ENCODE peak calls at places on chromosomes 13 and 19, in seven cellular contexts. Z is H1, W is PC-9, X is mammary epithelial cell, O is SK-N-SH, C is K562, Q is endothelial cell of umbilical vein. A is an unnamed sample. For H4K20me1, the result is how much of the 10 kb centered on the place peaks cover.

GRCh38 chr13:64912141-64912540 is 2318.0 kb downstream of the PCDH9 start:
- DNase-seq in Z (no peak), W (no peak), X (peak), O (no peak), C (no peak), Q (peak), A (no peak)

GRCh38 chr19:44644391-44645016 is 794 bp downstream of the PVR start:
- DNase-seq in Z (peak), W (peak), X (peak), O (peak), C (peak), Q (peak), A (peak)

GRCh38 chr19:53102701-53103140 is 501 bp downstream of the ZNF160 start:
- DNase-seq in Z (no peak), W (peak), X (peak), O (peak), C (no peak), Q (peak), A (peak)

GRCh38 chr19:16698914-16699313 is 20.7 kb upstream of the NWD1 start:
- DNase-seq in Z (no peak), W (no peak), X (no peak), O (peak), C (no peak), Q (no peak), A (no peak)

GRCh38 chr13:113080361-113080831 is 25.2 kb upstream of the F7 start:
- DNase-seq in Z (no peak), W (no peak), X (no peak), O (no peak), C (no peak), Q (no peak), A (no peak)

GRCh38 chr13:51687928-51688714 is 103.9 kb downstream of the WDFY2 start:
- DNase-seq in Z (no peak), W (no peak), X (no peak), O (peak), C (no peak), Q (no peak), A (no peak)

GRCh38 chr13:93721483-93721882 is 494.9 kb downstream of the GPC6 start:
- DNase-seq in Z (no peak), W (no peak), X (no peak), O (no peak), C (no peak), Q (no peak), A (no peak)

GRCh38 chr13:33218020-33218419 is 67.5 kb downstream of the STARD13 start:
- DNase-seq in Z (no peak), W (peak), X (peak), O (no peak), C (no peak), Q (no peak), A (no peak)

GRCh38 chr13:114067381-114067885 is 65.0 kb downstream of the RASA3 start:
- DNase-seq in Z (no peak), W (no peak), X (peak), O (no peak), C (no peak), Q (no peak), A (peak)

GRCh38 chr13:111516712-111517640 is 196.5 kb downstream of the TEX29 start:
- DNase-seq in Z (no peak), W (no peak), X (no peak), O (no peak), C (no peak), Q (no peak), A (no peak)

GRCh38 chr13:41546372-41547252 is 89.3 kb downstream of the RGCC start:
- DNase-seq in Z (no peak), W (peak), X (peak), O (no peak), C (no peak), Q (no peak), A (peak)

GRCh38 chr19:39498262-39499081 is at the start of gene DLL3:
- DNase-seq in Z (peak), W (no peak), X (peak), O (peak), C (peak), Q (peak), A (peak)

GRCh38 chr19:55870736-55871135 is 34.4 kb downstream of the NLRP4 start:
- DNase-seq in Z (no peak), W (no peak), X (no peak), O (no peak), C (no peak), Q (no peak), A (no peak)

GRCh38 chr19:35211545-35212230 is 16.9 kb downstream of the FAM187B start:
- DNase-seq in Z (no peak), W (no peak), X (no peak), O (no peak), C (no peak), Q (peak), A (peak)

GRCh38 chr13:50365683-50366391 is 350.6 kb downstream of the KCNRG start:
- DNase-seq in Z (no peak), W (peak), X (peak), O (no peak), C (no peak), Q (peak), A (no peak)

GRCh38 chr13:100550433-100550832 is 38.2 kb downstream of the GGACT start:
- DNase-seq in Z (peak), W (no peak), X (no peak), O (no peak), C (no peak), Q (no peak), A (peak)

GRCh38 chr13:108494991-108495661 is 134.3 kb upstream of the MYO16 start:
- DNase-seq in Z (peak), W (no peak), X (no peak), O (peak), C (no peak), Q (no peak), A (no peak)

GRCh38 chr13:43985437-43986051 is 105.8 kb downstream of the LACC1 start:
- DNase-seq in Z (no peak), W (no peak), X (no peak), O (no peak), C (no peak), Q (no peak), A (no peak)

GRCh38 chr13:98206946-98207345 is 29.9 kb upstream of the RNF113B start:
- DNase-seq in Z (no peak), W (no peak), X (no peak), O (no peak), C (no peak), Q (no peak), A (peak)

GRCh38 chr19:55118401-55118991 is 1.1 kb upstream of the PPP1R12C start:
- DNase-seq in Z (peak), W (peak), X (no peak), O (no peak), C (peak), Q (no peak), A (peak)

GRCh38 chr13:75550159-75550567 is 572 bp downstream of the UCHL3 start:
- DNase-seq in Z (no peak), W (peak), X (peak), O (peak), C (peak), Q (peak), A (no peak)

GRCh38 chr19:1945899-1946298 is 4.9 kb downstream of the CSNK1G2 start:
- DNase-seq in Z (peak), W (no peak), X (no peak), O (peak), C (peak), Q (peak), A (peak)

DNA sequence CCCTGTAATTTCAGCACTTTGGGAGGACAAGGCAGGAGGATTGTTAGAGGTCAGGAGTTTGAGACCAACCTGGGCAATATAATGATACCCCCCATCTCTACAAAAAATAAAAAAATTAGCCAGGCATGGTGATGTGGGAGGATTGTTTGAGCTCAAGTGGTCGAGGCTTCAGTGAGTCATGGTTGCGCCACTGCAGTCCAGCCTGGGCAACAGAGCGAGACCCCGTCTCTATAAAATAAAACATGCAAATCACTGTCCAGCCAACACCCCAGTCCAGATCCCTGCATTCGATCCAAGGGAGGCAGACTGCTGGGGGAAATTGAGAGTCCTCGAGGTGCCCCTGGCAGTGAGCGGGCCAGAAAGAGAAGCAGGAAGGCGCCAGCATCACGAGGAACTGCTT is 7.0 kb downstream of the CYTH2 start:
- DNase-seq in Z (no peak), W (no peak), X (no peak), O (no peak), C (no peak), Q (no peak), A (peak)
- H4K20me1 ChIP-seq in Z (under half), W (under half), X (under half), O (under half), C (under half), Q (under half), A (under half)

GRCh38 chr19:6967962-6968361 is 53.3 kb downstream of the MBD3L2B start:
- DNase-seq in Z (no peak), W (no peak), X (no peak), O (no peak), C (no peak), Q (no peak), A (no peak)

GRCh38 chr19:6958786-6959185 is 62.4 kb downstream of the MBD3L2B start:
- DNase-seq in Z (no peak), W (no peak), X (no peak), O (no peak), C (no peak), Q (no peak), A (no peak)

GRCh38 chr19:6963259-6963852 is 57.9 kb downstream of the MBD3L2B start:
- DNase-seq in Z (no peak), W (no peak), X (no peak), O (no peak), C (no peak), Q (no peak), A (no peak)

GRCh38 chr19:6969490-6969889 is 51.7 kb downstream of the MBD3L2B start:
- DNase-seq in Z (no peak), W (no peak), X (no peak), O (no peak), C (no peak), Q (no peak), A (no peak)

GRCh38 chr19:6963937-6964336 is 57.3 kb downstream of the MBD3L2B start:
- DNase-seq in Z (peak), W (no peak), X (no peak), O (no peak), C (peak), Q (no peak), A (no peak)
- TF ChIP-seq CTCF in Z (no peak), W (peak), X (no peak), O (peak), C (peak), Q (peak), A (peak)

GRCh38 chr19:46610413-46610775 is 9.3 kb downstream of the CALM3 start:
- DNase-seq in Z (no peak), W (no peak), X (no peak), O (peak), C (no peak), Q (no peak), A (no peak)
- H4K20me1 ChIP-seq in Z (under half), W (under half), X (under half), O (under half), C (under half), Q (under half), A (half or more)

GRCh38 chr19:51572415-51572814 is 1.3 kb downstream of the ZNF175 start:
- DNase-seq in Z (no peak), W (no peak), X (no peak), O (no peak), C (peak), Q (peak), A (no peak)
- TF ChIP-seq CTCF in Z (no peak), W (no peak), X (no peak), O (no peak), C (no peak), Q (no peak), A (no peak)

DNA sequence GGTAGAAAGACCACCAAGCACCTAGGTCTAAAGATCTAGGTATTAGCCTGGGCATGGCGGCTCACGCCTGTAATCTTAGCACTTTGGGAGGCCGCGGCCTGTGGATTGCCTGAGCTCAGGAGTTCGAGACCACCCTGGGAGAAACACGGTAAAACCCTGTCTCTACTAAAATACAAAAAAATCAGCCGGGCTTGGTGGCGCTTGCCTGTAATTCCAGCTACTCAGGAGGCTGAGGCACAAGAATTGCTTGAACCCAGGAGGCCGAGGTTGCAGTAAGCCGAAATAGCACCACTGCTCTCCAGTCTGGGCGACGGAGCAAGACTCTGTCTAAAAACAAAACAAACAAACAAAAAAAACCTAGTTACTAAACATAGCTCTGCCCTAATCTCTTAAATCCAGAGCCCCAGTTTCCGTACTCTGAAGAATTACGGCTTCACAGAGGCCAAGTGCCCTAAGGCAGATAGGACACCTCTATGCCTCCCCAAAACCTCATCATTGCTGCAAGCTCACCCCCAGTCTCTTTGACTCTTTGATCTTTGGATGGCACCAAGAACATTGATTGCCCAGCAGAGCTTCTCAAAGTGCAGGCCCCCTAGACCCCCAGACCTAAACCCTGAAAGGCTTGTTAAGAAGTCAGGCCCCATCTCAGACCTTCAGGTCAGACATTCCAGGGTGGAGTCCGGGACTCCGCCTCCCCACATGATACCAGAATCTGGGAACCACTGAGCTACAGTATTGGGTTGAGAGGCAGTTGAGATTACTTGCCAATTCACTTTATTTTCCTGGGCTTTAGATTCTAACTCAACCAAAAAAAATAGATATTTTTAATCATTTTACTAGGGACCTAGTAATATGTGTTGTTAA is 2.8 kb downstream of the COL4A2 start:
- DNase-seq in Z (no peak), W (no peak), X (no peak), O (no peak), C (no peak), Q (no peak), A (no peak)
- H4K20me1 ChIP-seq in Z (under half), W (under half), X (under half), O (under half), C (under half), Q (under half), A (under half)

A was measured in osteoblast.